ENCODE peak calls at places on chromosomes 13 and 19, in ten cellular contexts. One of them, this sample, is unnamed.

GRCh38 chr19:5031231-5032100 is 62.6 kb downstream of the KDM4B start:
- DNase-seq in BE2C: peak
- DNase-seq in lower leg skin: peak
- DNase-seq in Caco-2: peak
- DNase-seq in CD4-positive, alpha-beta T cell: peak
- DNase-seq in astrocyte of the spinal cord: peak
- DNase-seq in ascending aorta: no peak
- DNase-seq in nephron progenitor cell: peak
- DNase-seq in upper lobe of right lung: peak
- DNase-seq in neural progenitor cell: peak
- DNase-seq in this sample: peak

GRCh38 chr19:4327252-4327876 is 11.3 kb downstream of the STAP2 start:
- DNase-seq in astrocyte of the spinal cord: peak
- DNase-seq in neural progenitor cell: peak
- DNase-seq in ascending aorta: peak
- DNase-seq in lower leg skin: no peak
- DNase-seq in nephron progenitor cell: peak
- DNase-seq in Caco-2: peak
- DNase-seq in CD4-positive, alpha-beta T cell: no peak
- DNase-seq in BE2C: peak
- DNase-seq in upper lobe of right lung: peak
- DNase-seq in this sample: peak

GRCh38 chr19:56109216-56109615 is 11.9 kb downstream of the ZNF787 start:
- DNase-seq in nephron progenitor cell: no peak
- DNase-seq in Caco-2: no peak
- DNase-seq in neural progenitor cell: no peak
- DNase-seq in CD4-positive, alpha-beta T cell: no peak
- DNase-seq in lower leg skin: no peak
- DNase-seq in astrocyte of the spinal cord: no peak
- DNase-seq in upper lobe of right lung: no peak
- DNase-seq in ascending aorta: no peak
- DNase-seq in BE2C: no peak
- DNase-seq in this sample: no peak

GRCh38 chr13:93226065-93226622 is 463 bp upstream of the GPC6 start:
- DNase-seq in astrocyte of the spinal cord: no peak
- DNase-seq in BE2C: no peak
- DNase-seq in CD4-positive, alpha-beta T cell: no peak
- DNase-seq in upper lobe of right lung: no peak
- DNase-seq in ascending aorta: no peak
- DNase-seq in lower leg skin: no peak
- DNase-seq in nephron progenitor cell: no peak
- DNase-seq in neural progenitor cell: no peak
- DNase-seq in Caco-2: no peak
- DNase-seq in this sample: no peak

GRCh38 chr13:60169239-60170031 is 5.7 kb upstream of the DIAPH3 start:
- DNase-seq in ascending aorta: no peak
- DNase-seq in lower leg skin: no peak
- DNase-seq in Caco-2: no peak
- DNase-seq in neural progenitor cell: no peak
- DNase-seq in nephron progenitor cell: no peak
- DNase-seq in BE2C: no peak
- DNase-seq in astrocyte of the spinal cord: no peak
- DNase-seq in CD4-positive, alpha-beta T cell: no peak
- DNase-seq in upper lobe of right lung: no peak
- DNase-seq in this sample: no peak

GRCh38 chr13:21670006-21670882 is 629 bp upstream of the FGF9 start:
- DNase-seq in lower leg skin: no peak
- DNase-seq in upper lobe of right lung: peak
- DNase-seq in neural progenitor cell: peak
- DNase-seq in nephron progenitor cell: peak
- DNase-seq in ascending aorta: no peak
- DNase-seq in CD4-positive, alpha-beta T cell: peak
- DNase-seq in Caco-2: peak
- DNase-seq in BE2C: peak
- DNase-seq in astrocyte of the spinal cord: peak
- DNase-seq in this sample: peak

GRCh38 chr13:38630780-38631179 is 56.1 kb upstream of the FREM2 start:
- DNase-seq in astrocyte of the spinal cord: no peak
- DNase-seq in neural progenitor cell: no peak
- DNase-seq in upper lobe of right lung: no peak
- DNase-seq in ascending aorta: no peak
- DNase-seq in nephron progenitor cell: no peak
- DNase-seq in lower leg skin: no peak
- DNase-seq in BE2C: no peak
- DNase-seq in Caco-2: no peak
- DNase-seq in CD4-positive, alpha-beta T cell: no peak
- DNase-seq in this sample: no peak

GRCh38 chr13:41075485-41075884 is 14.2 kb downstream of the WBP4 start:
- DNase-seq in CD4-positive, alpha-beta T cell: no peak
- DNase-seq in BE2C: no peak
- DNase-seq in astrocyte of the spinal cord: no peak
- DNase-seq in Caco-2: no peak
- DNase-seq in nephron progenitor cell: no peak
- DNase-seq in neural progenitor cell: no peak
- DNase-seq in lower leg skin: no peak
- DNase-seq in upper lobe of right lung: no peak
- DNase-seq in ascending aorta: no peak
- DNase-seq in this sample: no peak

GRCh38 chr19:14517446-14517839 is 754 bp downstream of the DNAJB1 start:
- DNase-seq in astrocyte of the spinal cord: no peak
- DNase-seq in neural progenitor cell: no peak
- DNase-seq in upper lobe of right lung: no peak
- DNase-seq in Caco-2: no peak
- DNase-seq in lower leg skin: no peak
- DNase-seq in CD4-positive, alpha-beta T cell: peak
- DNase-seq in nephron progenitor cell: no peak
- DNase-seq in BE2C: no peak
- DNase-seq in ascending aorta: no peak
- DNase-seq in this sample: no peak

DNA sequence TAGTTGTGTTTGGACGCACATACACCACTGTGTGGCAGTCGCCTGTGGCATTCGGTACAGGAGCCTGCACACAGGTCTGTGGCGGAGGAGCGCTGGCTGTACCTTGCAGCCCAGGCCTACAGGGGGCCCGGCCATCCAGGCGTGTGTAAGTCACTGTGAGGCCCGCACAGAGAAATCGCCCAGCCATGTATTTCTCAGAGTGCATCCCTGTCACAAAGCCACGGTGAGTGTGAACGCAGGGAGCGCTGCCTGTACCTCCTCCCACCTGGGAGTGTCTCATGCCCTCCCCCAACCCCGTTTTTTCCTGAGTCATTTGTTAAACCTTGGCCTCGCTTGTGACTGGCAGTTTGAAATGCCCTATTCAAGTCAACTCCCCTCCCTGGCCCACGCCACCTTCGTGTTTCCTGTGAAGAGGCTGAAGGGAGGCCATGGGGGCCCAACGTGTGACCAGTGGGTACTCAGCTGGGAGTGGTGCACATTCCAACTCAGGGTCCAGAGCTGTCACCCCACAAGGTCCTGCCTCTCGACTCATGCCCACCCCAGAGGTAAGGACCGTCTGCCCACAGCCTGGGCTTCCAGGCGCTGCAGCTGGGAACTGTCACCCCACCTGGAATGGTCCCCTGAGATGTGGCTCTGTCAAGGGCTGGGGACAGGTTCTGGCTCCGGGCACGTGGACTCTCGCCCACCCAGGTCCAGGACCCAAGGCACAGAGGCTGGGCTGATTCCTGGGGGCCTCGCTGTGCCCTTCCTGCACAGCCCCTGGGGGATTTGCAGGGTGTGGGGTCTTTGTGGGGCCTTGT is 11.6 kb upstream of the RASA3 start:
- DNase-seq in lower leg skin: no peak
- DNase-seq in upper lobe of right lung: peak
- DNase-seq in ascending aorta: no peak
- DNase-seq in Caco-2: no peak
- DNase-seq in BE2C: peak
- DNase-seq in CD4-positive, alpha-beta T cell: peak
- DNase-seq in neural progenitor cell: peak
- DNase-seq in nephron progenitor cell: peak
- DNase-seq in astrocyte of the spinal cord: no peak
- DNase-seq in this sample: no peak
- TF ChIP-seq CTCF in lower leg skin: no peak
- TF ChIP-seq CTCF in upper lobe of right lung: no peak
- TF ChIP-seq CTCF in ascending aorta: no peak
- TF ChIP-seq CTCF in Caco-2: peak
- TF ChIP-seq CTCF in BE2C: peak
- TF ChIP-seq CTCF in CD4-positive, alpha-beta T cell: peak
- TF ChIP-seq CTCF in neural progenitor cell: peak
- TF ChIP-seq CTCF in nephron progenitor cell: peak
- TF ChIP-seq CTCF in astrocyte of the spinal cord: peak
- TF ChIP-seq CTCF in this sample: peak

GRCh38 chr19:50536662-50537305 is 23.1 kb upstream of the ASPDH start:
- DNase-seq in BE2C: no peak
- DNase-seq in neural progenitor cell: no peak
- DNase-seq in Caco-2: no peak
- DNase-seq in ascending aorta: no peak
- DNase-seq in CD4-positive, alpha-beta T cell: no peak
- DNase-seq in upper lobe of right lung: no peak
- DNase-seq in astrocyte of the spinal cord: no peak
- DNase-seq in lower leg skin: no peak
- DNase-seq in nephron progenitor cell: no peak
- DNase-seq in this sample: no peak

GRCh38 chr19:50535672-50536071 is 22.0 kb upstream of the ASPDH start:
- DNase-seq in ascending aorta: no peak
- DNase-seq in upper lobe of right lung: no peak
- DNase-seq in Caco-2: no peak
- DNase-seq in BE2C: peak
- DNase-seq in nephron progenitor cell: no peak
- DNase-seq in neural progenitor cell: no peak
- DNase-seq in CD4-positive, alpha-beta T cell: no peak
- DNase-seq in lower leg skin: no peak
- DNase-seq in astrocyte of the spinal cord: no peak
- DNase-seq in this sample: no peak

GRCh38 chr19:50534478-50534877 is 20.8 kb upstream of the ASPDH start:
- DNase-seq in neural progenitor cell: no peak
- DNase-seq in astrocyte of the spinal cord: no peak
- DNase-seq in Caco-2: no peak
- DNase-seq in nephron progenitor cell: no peak
- DNase-seq in lower leg skin: no peak
- DNase-seq in CD4-positive, alpha-beta T cell: no peak
- DNase-seq in ascending aorta: no peak
- DNase-seq in upper lobe of right lung: no peak
- DNase-seq in BE2C: no peak
- DNase-seq in this sample: no peak

GRCh38 chr19:50537769-50538230 is 24.1 kb upstream of the ASPDH start:
- DNase-seq in CD4-positive, alpha-beta T cell: peak
- DNase-seq in Caco-2: peak
- DNase-seq in neural progenitor cell: peak
- DNase-seq in upper lobe of right lung: peak
- DNase-seq in astrocyte of the spinal cord: peak
- DNase-seq in ascending aorta: no peak
- DNase-seq in nephron progenitor cell: peak
- DNase-seq in BE2C: peak
- DNase-seq in lower leg skin: peak
- DNase-seq in this sample: peak

GRCh38 chr19:50537306-50537685 is 23.6 kb upstream of the ASPDH start:
- DNase-seq in lower leg skin: no peak
- DNase-seq in nephron progenitor cell: no peak
- DNase-seq in ascending aorta: no peak
- DNase-seq in Caco-2: no peak
- DNase-seq in upper lobe of right lung: no peak
- DNase-seq in astrocyte of the spinal cord: no peak
- DNase-seq in BE2C: no peak
- DNase-seq in neural progenitor cell: no peak
- DNase-seq in CD4-positive, alpha-beta T cell: no peak
- DNase-seq in this sample: no peak
- TF ChIP-seq CTCF in lower leg skin: no peak
- TF ChIP-seq CTCF in nephron progenitor cell: no peak
- TF ChIP-seq CTCF in ascending aorta: no peak
- TF ChIP-seq CTCF in Caco-2: no peak
- TF ChIP-seq CTCF in upper lobe of right lung: no peak
- TF ChIP-seq CTCF in astrocyte of the spinal cord: no peak
- TF ChIP-seq CTCF in BE2C: no peak
- TF ChIP-seq CTCF in neural progenitor cell: no peak
- TF ChIP-seq CTCF in CD4-positive, alpha-beta T cell: no peak
- TF ChIP-seq CTCF in this sample: no peak

DNA sequence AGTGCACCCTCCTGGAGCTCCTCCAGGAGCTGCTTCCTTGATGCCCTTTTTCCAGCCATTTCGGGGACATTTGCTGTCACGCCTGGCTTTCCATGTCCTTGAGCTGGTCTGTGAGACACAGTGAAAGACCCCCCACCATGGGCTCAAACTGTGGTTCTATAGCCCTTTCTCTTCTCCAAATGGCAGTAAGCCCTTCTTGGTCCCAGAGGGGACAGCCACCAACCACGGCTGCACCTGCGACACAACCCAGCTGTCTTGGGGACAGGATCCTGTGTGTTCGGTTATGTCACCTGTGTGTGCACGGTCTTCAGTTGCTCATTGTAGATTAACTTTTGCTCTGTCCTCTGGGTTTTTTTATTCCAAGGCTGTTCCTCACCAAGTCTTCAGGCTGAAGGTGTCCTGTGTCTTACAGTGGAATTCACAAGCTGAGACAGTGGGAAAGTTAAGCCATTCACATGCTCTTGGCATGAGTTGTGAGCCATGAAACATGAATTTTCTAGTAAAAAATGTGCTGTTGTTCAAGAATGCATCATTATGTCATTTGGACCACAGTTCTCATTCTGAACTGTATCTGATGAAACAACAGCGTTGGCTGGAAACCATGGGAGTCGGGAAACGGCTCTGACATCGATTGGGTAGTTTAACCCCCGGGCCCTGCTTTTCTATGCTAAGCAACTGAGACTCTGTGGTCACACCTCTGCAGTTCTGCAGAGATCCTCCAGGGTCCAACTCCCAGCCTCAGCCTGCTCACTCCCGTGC is 129.5 kb upstream of the MCF2L start:
- DNase-seq in neural progenitor cell: no peak
- DNase-seq in lower leg skin: no peak
- DNase-seq in BE2C: no peak
- DNase-seq in ascending aorta: no peak
- DNase-seq in Caco-2: no peak
- DNase-seq in upper lobe of right lung: no peak
- DNase-seq in nephron progenitor cell: no peak
- DNase-seq in CD4-positive, alpha-beta T cell: no peak
- DNase-seq in astrocyte of the spinal cord: peak
- DNase-seq in this sample: no peak
- TF ChIP-seq CTCF in neural progenitor cell: no peak
- TF ChIP-seq CTCF in lower leg skin: no peak
- TF ChIP-seq CTCF in BE2C: no peak
- TF ChIP-seq CTCF in ascending aorta: no peak
- TF ChIP-seq CTCF in Caco-2: no peak
- TF ChIP-seq CTCF in upper lobe of right lung: no peak
- TF ChIP-seq CTCF in nephron progenitor cell: no peak
- TF ChIP-seq CTCF in CD4-positive, alpha-beta T cell: no peak
- TF ChIP-seq CTCF in astrocyte of the spinal cord: no peak
- TF ChIP-seq CTCF in this sample: no peak

DNA sequence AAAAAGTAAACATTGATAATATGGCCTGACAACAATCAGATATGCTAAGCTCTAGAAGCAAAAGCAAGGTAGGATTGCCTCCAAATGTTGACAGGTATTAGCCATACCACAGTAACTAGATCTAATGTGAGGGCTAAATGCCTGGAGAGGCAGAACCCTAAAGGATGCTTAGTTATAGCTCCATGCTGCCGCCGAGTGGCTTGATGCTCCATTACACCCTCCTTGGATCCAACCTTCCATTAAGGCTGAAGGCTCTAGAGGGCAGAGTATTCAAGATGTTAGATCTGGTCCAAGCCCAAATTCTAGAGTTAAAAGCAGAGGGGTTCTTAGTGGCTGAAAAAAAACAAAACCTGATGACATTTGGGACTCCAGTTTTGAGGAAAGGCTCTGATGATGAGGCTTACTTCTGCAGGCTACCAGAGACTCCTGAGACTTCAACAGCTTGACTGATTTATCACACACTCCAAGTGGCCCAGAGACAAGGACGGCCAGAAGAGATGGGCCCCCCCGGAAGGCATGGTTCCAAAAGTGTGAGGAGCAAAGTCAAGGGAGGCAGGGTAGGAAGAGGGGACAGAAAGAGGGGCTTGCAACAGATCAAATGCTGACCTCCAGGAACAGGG is 21.8 kb upstream of the CPB2 start:
- DNase-seq in lower leg skin: peak
- DNase-seq in upper lobe of right lung: peak
- DNase-seq in BE2C: peak
- DNase-seq in nephron progenitor cell: peak
- DNase-seq in astrocyte of the spinal cord: peak
- DNase-seq in neural progenitor cell: peak
- DNase-seq in Caco-2: peak
- DNase-seq in CD4-positive, alpha-beta T cell: peak
- DNase-seq in ascending aorta: no peak
- DNase-seq in this sample: no peak
- TF ChIP-seq CTCF in lower leg skin: peak
- TF ChIP-seq CTCF in upper lobe of right lung: peak
- TF ChIP-seq CTCF in BE2C: peak
- TF ChIP-seq CTCF in nephron progenitor cell: peak
- TF ChIP-seq CTCF in astrocyte of the spinal cord: peak
- TF ChIP-seq CTCF in neural progenitor cell: peak
- TF ChIP-seq CTCF in Caco-2: peak
- TF ChIP-seq CTCF in CD4-positive, alpha-beta T cell: peak
- TF ChIP-seq CTCF in ascending aorta: no peak
- TF ChIP-seq CTCF in this sample: peak

This sample was measured in type B pancreatic cell.